ENCODE peak calls at places on chromosomes 2 and 18, in eight cellular contexts. X is heart left ventricle; K is NCI-H2081; S is cardiac muscle cell; H is G401; A is right cardiac atrium; Z is CD8-positive, alpha-beta T cell; U is stimulated activated CD8-positive, alpha-beta memory T cell treated with anti-CD3 and anti-CD28 coated beads, Interleukin-7, amount 100 ng/mL, for 1 hour. O is an unnamed sample.
A peak's percentile ranks its signal among the peaks of the same experiment; 100 is the strongest.

GRCh38 chr18:47870605-47871004 is 59.9 kb downstream of the SMAD2 start:
- DNase-seq in X (no peak), H (no peak), U (no peak), Z (no peak), K (no peak), A (no peak), S (no peak), O (no peak)

GRCh38 chr2:224260605-224261004 is 141.3 kb downstream of the FAM124B start:
- DNase-seq in H (peak; percentile 16), U (no peak), Z (no peak), X (no peak), A (no peak), S (no peak), K (no peak), O (no peak)

GRCh38 chr2:202564226-202564625 is 70.5 kb upstream of the FAM117B start:
- DNase-seq in A (no peak), H (no peak), Z (no peak), S (no peak), X (no peak), U (no peak), K (no peak), O (no peak)

GRCh38 chr2:66966631-66967030 is 430.5 kb upstream of the ETAA1 start:
- DNase-seq in U (no peak), X (no peak), Z (no peak), H (no peak), A (no peak), S (no peak), K (no peak), O (no peak)

GRCh38 chr2:176186024-176186423 is 2.4 kb upstream of the HOXD1 start:
- DNase-seq in Z (no peak), A (no peak), X (no peak), K (no peak), U (no peak), S (no peak), H (no peak), O (no peak)

GRCh38 chr2:37201766-37202165 is 5.5 kb downstream of the CEBPZOS start:
- DNase-seq in S (no peak), Z (peak; percentile 49), X (no peak), A (no peak), U (peak; percentile 25), H (no peak), K (no peak), O (no peak)

GRCh38 chr2:47204691-47205090 is 49.6 kb upstream of the STPG4 start:
- DNase-seq in A (no peak), H (no peak), K (no peak), S (no peak), Z (no peak), U (no peak), X (no peak), O (no peak)

GRCh38 chr2:148726228-148726627 is 81.7 kb downstream of the EPC2 start:
- DNase-seq in K (no peak), S (no peak), U (no peak), Z (no peak), H (no peak), A (no peak), X (no peak), O (no peak)

GRCh38 chr2:46922049-46922448 is 6.4 kb upstream of the MCFD2 start:
- DNase-seq in Z (no peak), A (no peak), H (no peak), S (no peak), K (no peak), X (no peak), U (no peak), O (no peak)

GRCh38 chr2:70450641-70451250 is 102.9 kb downstream of the TGFA start:
- DNase-seq in X (no peak), A (no peak), K (no peak), U (no peak), S (no peak), H (no peak), Z (no peak), O (no peak)

GRCh38 chr2:58098254-58099096 is 51.9 kb downstream of the VRK2 start:
- DNase-seq in S (no peak), K (no peak), X (no peak), A (no peak), Z (no peak), H (no peak), U (no peak), O (no peak)

GRCh38 chr2:23687713-23688112 is 239.2 kb downstream of the ATAD2B start:
- DNase-seq in X (no peak), K (no peak), A (no peak), S (no peak), Z (no peak), U (no peak), H (no peak), O (no peak)

O was measured in activated CD8-positive, alpha-beta memory T cell treated with anti-CD3 and anti-CD28 coated beads for 1 hour.